ENCODE peak calls at places on chromosomes 13 and 19, in four cellular contexts. One of them, this sample, is unnamed. For H3K36me3, the result is how much of the 10 kb centered on the place peaks cover.

GRCh38 chr13:29452773-29453574 is 142.5 kb downstream of the SLC7A1 start:
- DNase-seq in esophagus squamous epithelium: no peak
- DNase-seq in aorta: no peak
- DNase-seq in endothelial cell of umbilical vein: no peak
- DNase-seq in this sample: no peak

GRCh38 chr19:51333836-51334460 is 8.0 kb downstream of the VSIG10L start:
- DNase-seq in endothelial cell of umbilical vein: no peak
- DNase-seq in aorta: no peak
- DNase-seq in esophagus squamous epithelium: no peak
- DNase-seq in this sample: no peak

GRCh38 chr19:1254081-1254527 is 5.7 kb downstream of the MIDN start:
- DNase-seq in esophagus squamous epithelium: no peak
- DNase-seq in endothelial cell of umbilical vein: no peak
- DNase-seq in aorta: peak
- DNase-seq in this sample: peak

GRCh38 chr19:38543807-38544568 is 73.8 kb downstream of the MAP4K1 start:
- DNase-seq in esophagus squamous epithelium: no peak
- DNase-seq in endothelial cell of umbilical vein: peak
- DNase-seq in aorta: peak
- DNase-seq in this sample: peak

GRCh38 chr13:46324976-46325375 is 62.1 kb downstream of the RUBCNL start:
- DNase-seq in endothelial cell of umbilical vein: no peak
- DNase-seq in esophagus squamous epithelium: no peak
- DNase-seq in aorta: no peak
- DNase-seq in this sample: no peak

GRCh38 chr19:47190167-47190727 is 40.8 kb downstream of the BBC3 start:
- DNase-seq in aorta: peak
- DNase-seq in esophagus squamous epithelium: no peak
- DNase-seq in endothelial cell of umbilical vein: peak
- DNase-seq in this sample: peak

GRCh38 chr13:48715977-48716376 is 62.2 kb downstream of the CYSLTR2 start:
- DNase-seq in endothelial cell of umbilical vein: no peak
- DNase-seq in esophagus squamous epithelium: no peak
- DNase-seq in aorta: no peak
- DNase-seq in this sample: no peak

GRCh38 chr19:30523791-30524190 is 151.6 kb downstream of the ZNF536 start:
- DNase-seq in esophagus squamous epithelium: no peak
- DNase-seq in endothelial cell of umbilical vein: no peak
- DNase-seq in aorta: no peak
- DNase-seq in this sample: no peak

GRCh38 chr19:1343026-1343425 is 40.7 kb upstream of the NDUFS7 start:
- DNase-seq in aorta: no peak
- DNase-seq in endothelial cell of umbilical vein: no peak
- DNase-seq in esophagus squamous epithelium: no peak
- DNase-seq in this sample: no peak

GRCh38 chr13:40187836-40188591 is 478.4 kb downstream of the FOXO1 start:
- DNase-seq in endothelial cell of umbilical vein: no peak
- DNase-seq in aorta: no peak
- DNase-seq in esophagus squamous epithelium: no peak
- DNase-seq in this sample: peak

GRCh38 chr13:106210327-106210726 is 325.1 kb downstream of the EFNB2 start:
- DNase-seq in aorta: no peak
- DNase-seq in endothelial cell of umbilical vein: no peak
- DNase-seq in esophagus squamous epithelium: no peak
- DNase-seq in this sample: no peak

GRCh38 chr13:41458939-41459753 is 1.8 kb downstream of the RGCC start:
- DNase-seq in aorta: no peak
- DNase-seq in endothelial cell of umbilical vein: peak
- DNase-seq in esophagus squamous epithelium: peak
- DNase-seq in this sample: no peak

GRCh38 chr13:100506154-100506553 is 82.4 kb downstream of the GGACT start:
- DNase-seq in esophagus squamous epithelium: no peak
- DNase-seq in aorta: no peak
- DNase-seq in endothelial cell of umbilical vein: no peak
- DNase-seq in this sample: no peak

GRCh38 chr19:48619692-48620565 is 623 bp downstream of the SPHK2 start:
- DNase-seq in esophagus squamous epithelium: no peak
- DNase-seq in aorta: no peak
- DNase-seq in endothelial cell of umbilical vein: no peak
- DNase-seq in this sample: no peak

GRCh38 chr13:25738342-25738771 is 313.5 kb downstream of the SHISA2 start:
- DNase-seq in esophagus squamous epithelium: no peak
- DNase-seq in endothelial cell of umbilical vein: peak
- DNase-seq in aorta: no peak
- DNase-seq in this sample: no peak

GRCh38 chr19:42440357-42441046 is 2.2 kb downstream of the CXCL17 start:
- DNase-seq in endothelial cell of umbilical vein: peak
- DNase-seq in esophagus squamous epithelium: no peak
- DNase-seq in aorta: peak
- DNase-seq in this sample: peak

GRCh38 chr13:98549728-98550317 is 27.1 kb downstream of the STK24 start:
- DNase-seq in endothelial cell of umbilical vein: no peak
- DNase-seq in aorta: no peak
- DNase-seq in esophagus squamous epithelium: no peak
- DNase-seq in this sample: no peak

GRCh38 chr19:6125571-6125989 is 9.9 kb upstream of the ACSBG2 start:
- DNase-seq in endothelial cell of umbilical vein: peak
- DNase-seq in esophagus squamous epithelium: no peak
- DNase-seq in aorta: peak
- DNase-seq in this sample: peak

GRCh38 chr19:41330946-41331678 is 21.1 kb downstream of the CCDC97 start:
- DNase-seq in esophagus squamous epithelium: no peak
- DNase-seq in aorta: no peak
- DNase-seq in endothelial cell of umbilical vein: no peak
- DNase-seq in this sample: no peak

GRCh38 chr13:105799155-105799554 is 736.3 kb downstream of the EFNB2 start:
- DNase-seq in esophagus squamous epithelium: no peak
- DNase-seq in endothelial cell of umbilical vein: no peak
- DNase-seq in aorta: no peak
- DNase-seq in this sample: no peak

GRCh38 chr19:37778613-37779138 is 710 bp downstream of the ZNF573 start:
- DNase-seq in esophagus squamous epithelium: no peak
- DNase-seq in aorta: peak
- DNase-seq in endothelial cell of umbilical vein: no peak
- DNase-seq in this sample: no peak

GRCh38 chr13:53941588-53942190 is 913.1 kb downstream of the OLFM4 start:
- DNase-seq in esophagus squamous epithelium: no peak
- DNase-seq in aorta: no peak
- DNase-seq in endothelial cell of umbilical vein: no peak
- DNase-seq in this sample: no peak

GRCh38 chr19:8585057-8585893 is 8.0 kb upstream of the MYO1F start:
- DNase-seq in endothelial cell of umbilical vein: no peak
- DNase-seq in esophagus squamous epithelium: no peak
- DNase-seq in aorta: no peak
- DNase-seq in this sample: no peak

GRCh38 chr19:32138416-32138815 is 207.0 kb upstream of the ZNF507 start:
- DNase-seq in endothelial cell of umbilical vein: no peak
- DNase-seq in esophagus squamous epithelium: no peak
- DNase-seq in aorta: no peak
- DNase-seq in this sample: no peak

GRCh38 chr19:16496613-16496983 is 404 bp downstream of the C19orf44 start:
- DNase-seq in endothelial cell of umbilical vein: no peak
- DNase-seq in esophagus squamous epithelium: no peak
- DNase-seq in aorta: no peak
- DNase-seq in this sample: peak

GRCh38 chr19:10776900-10777650 is 58.9 kb downstream of the TMED1 start:
- DNase-seq in endothelial cell of umbilical vein: no peak
- DNase-seq in esophagus squamous epithelium: no peak
- DNase-seq in aorta: no peak
- DNase-seq in this sample: no peak

GRCh38 chr19:10784257-10784656 is 51.8 kb downstream of the TMED1 start:
- DNase-seq in endothelial cell of umbilical vein: no peak
- DNase-seq in esophagus squamous epithelium: no peak
- DNase-seq in aorta: peak
- DNase-seq in this sample: no peak

GRCh38 chr19:10782795-10783194 is 53.2 kb downstream of the TMED1 start:
- DNase-seq in esophagus squamous epithelium: no peak
- DNase-seq in endothelial cell of umbilical vein: no peak
- DNase-seq in aorta: peak
- DNase-seq in this sample: no peak

GRCh38 chr19:10774893-10775292 is 57.0 kb downstream of the DNM2 start:
- DNase-seq in endothelial cell of umbilical vein: no peak
- DNase-seq in esophagus squamous epithelium: no peak
- DNase-seq in aorta: no peak
- DNase-seq in this sample: no peak

GRCh38 chr19:10780368-10780767 is 55.6 kb downstream of the TMED1 start:
- DNase-seq in aorta: peak
- DNase-seq in endothelial cell of umbilical vein: peak
- DNase-seq in esophagus squamous epithelium: peak
- DNase-seq in this sample: no peak
- H3K36me3 ChIP-seq in aorta: under half
- H3K36me3 ChIP-seq in endothelial cell of umbilical vein: under half
- H3K36me3 ChIP-seq in esophagus squamous epithelium: half or more
- H3K36me3 ChIP-seq in this sample: under half

GRCh38 chr19:3670796-3671679 is 29.2 kb downstream of the PIP5K1C start:
- DNase-seq in esophagus squamous epithelium: no peak
- DNase-seq in aorta: peak
- DNase-seq in endothelial cell of umbilical vein: peak
- DNase-seq in this sample: peak

GRCh38 chr19:3669134-3669436 is 31.2 kb downstream of the PIP5K1C start:
- DNase-seq in endothelial cell of umbilical vein: no peak
- DNase-seq in esophagus squamous epithelium: no peak
- DNase-seq in aorta: no peak
- DNase-seq in this sample: no peak

GRCh38 chr19:3669616-3670257 is 30.5 kb downstream of the PIP5K1C start:
- DNase-seq in esophagus squamous epithelium: no peak
- DNase-seq in aorta: no peak
- DNase-seq in endothelial cell of umbilical vein: no peak
- DNase-seq in this sample: no peak

GRCh38 chr19:3671680-3672574 is 28.3 kb downstream of the PIP5K1C start:
- DNase-seq in esophagus squamous epithelium: no peak
- DNase-seq in endothelial cell of umbilical vein: peak
- DNase-seq in aorta: no peak
- DNase-seq in this sample: peak

GRCh38 chr19:3670258-3670795 is 29.9 kb downstream of the PIP5K1C start:
- DNase-seq in esophagus squamous epithelium: no peak
- DNase-seq in aorta: peak
- DNase-seq in endothelial cell of umbilical vein: peak
- DNase-seq in this sample: peak
- H3K4me3 ChIP-seq in esophagus squamous epithelium: peak
- H3K4me3 ChIP-seq in aorta: peak
- H3K4me3 ChIP-seq in endothelial cell of umbilical vein: no peak
- H3K4me3 ChIP-seq in this sample: peak

GRCh38 chr13:51394724-51395123 is 55.2 kb downstream of the SERPINE3 start:
- DNase-seq in endothelial cell of umbilical vein: no peak
- DNase-seq in aorta: no peak
- DNase-seq in esophagus squamous epithelium: no peak
- DNase-seq in this sample: no peak
- H3K36me3 ChIP-seq in endothelial cell of umbilical vein: under half
- H3K36me3 ChIP-seq in aorta: under half
- H3K36me3 ChIP-seq in esophagus squamous epithelium: under half
- H3K36me3 ChIP-seq in this sample: under half

GRCh38 chr19:34644991-34645461 is 31.9 kb downstream of the SCGB2B2 start:
- DNase-seq in esophagus squamous epithelium: no peak
- DNase-seq in endothelial cell of umbilical vein: no peak
- DNase-seq in aorta: no peak
- DNase-seq in this sample: no peak

GRCh38 chr19:34651747-34652146 is 25.2 kb downstream of the SCGB2B2 start:
- DNase-seq in endothelial cell of umbilical vein: no peak
- DNase-seq in aorta: no peak
- DNase-seq in esophagus squamous epithelium: no peak
- DNase-seq in this sample: no peak

GRCh38 chr19:34654796-34655195 is 22.2 kb downstream of the SCGB2B2 start:
- DNase-seq in esophagus squamous epithelium: no peak
- DNase-seq in endothelial cell of umbilical vein: no peak
- DNase-seq in aorta: no peak
- DNase-seq in this sample: no peak

GRCh38 chr19:34645551-34645950 is 31.4 kb downstream of the SCGB2B2 start:
- DNase-seq in aorta: no peak
- DNase-seq in endothelial cell of umbilical vein: no peak
- DNase-seq in esophagus squamous epithelium: no peak
- DNase-seq in this sample: no peak

GRCh38 chr19:34649886-34650543 is 26.9 kb downstream of the SCGB2B2 start:
- DNase-seq in esophagus squamous epithelium: no peak
- DNase-seq in aorta: no peak
- DNase-seq in endothelial cell of umbilical vein: no peak
- DNase-seq in this sample: no peak
- H3K4me3 ChIP-seq in esophagus squamous epithelium: no peak
- H3K4me3 ChIP-seq in aorta: no peak
- H3K4me3 ChIP-seq in endothelial cell of umbilical vein: no peak
- H3K4me3 ChIP-seq in this sample: no peak

DNA sequence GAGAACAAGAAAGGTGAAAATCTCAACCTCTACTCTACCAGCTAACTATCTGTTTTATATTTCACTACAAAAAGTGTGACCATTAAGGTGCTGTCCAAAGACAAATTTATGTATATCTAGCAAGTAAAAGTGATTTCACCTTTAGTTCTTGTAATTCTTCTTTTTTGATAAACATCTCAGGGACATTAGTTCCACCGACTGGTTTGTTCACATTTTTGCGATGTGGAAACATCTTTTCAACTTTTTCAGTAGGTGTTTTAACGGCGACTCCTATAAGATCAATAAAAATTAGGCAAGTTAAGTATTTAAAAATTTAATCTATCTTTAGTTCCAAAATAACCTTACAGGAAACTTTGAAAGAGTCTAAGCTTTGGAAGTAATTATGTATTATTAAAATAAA is 33.3 kb downstream of the CLDN10 start:
- DNase-seq in esophagus squamous epithelium: no peak
- DNase-seq in endothelial cell of umbilical vein: no peak
- DNase-seq in aorta: no peak
- DNase-seq in this sample: no peak
- H3K36me3 ChIP-seq in esophagus squamous epithelium: under half
- H3K36me3 ChIP-seq in endothelial cell of umbilical vein: under half
- H3K36me3 ChIP-seq in aorta: under half
- H3K36me3 ChIP-seq in this sample: under half

DNA sequence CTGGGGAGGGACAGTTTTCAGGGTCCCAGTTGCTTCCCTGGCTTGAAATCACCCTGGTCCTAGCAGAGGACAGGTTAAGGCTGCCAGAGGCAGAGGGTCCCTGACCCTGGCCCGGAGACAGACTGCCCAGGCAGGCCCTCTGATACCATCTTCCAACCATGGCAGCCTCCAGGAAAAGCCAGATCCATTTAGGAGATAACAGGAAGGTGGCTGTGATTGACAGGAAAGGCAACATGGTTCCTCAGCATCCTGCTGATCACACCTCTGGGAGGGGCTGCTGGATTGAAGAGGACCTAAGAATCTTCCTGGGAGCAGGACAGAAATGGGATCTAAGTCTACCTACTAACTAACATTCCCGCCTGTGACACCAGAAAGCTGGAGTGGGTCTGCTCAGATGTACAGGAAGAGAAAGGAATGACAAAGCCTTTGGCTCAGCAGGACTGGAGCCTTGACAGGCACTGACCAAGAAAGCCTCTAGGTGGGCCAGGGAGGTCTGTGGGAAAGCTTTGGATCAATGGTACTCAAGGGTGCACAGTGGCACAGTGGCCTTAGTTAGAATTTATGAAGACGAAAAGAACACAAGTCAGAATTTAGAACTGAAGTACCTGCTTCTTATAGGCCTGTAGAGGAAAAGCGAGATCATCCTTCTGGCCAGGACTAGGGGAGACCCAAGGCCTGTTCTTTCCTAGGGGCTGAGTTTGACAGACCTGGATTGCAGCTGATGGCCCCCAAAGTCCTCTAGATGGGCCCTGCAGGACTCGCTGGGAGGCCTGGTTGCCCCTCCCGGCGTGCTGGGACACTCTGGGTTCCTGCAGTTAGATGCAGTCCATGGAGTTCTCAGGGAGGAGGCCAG is 2.3 kb upstream of the PRKACA start:
- DNase-seq in esophagus squamous epithelium: no peak
- DNase-seq in endothelial cell of umbilical vein: no peak
- DNase-seq in aorta: no peak
- DNase-seq in this sample: no peak
- H3K4me3 ChIP-seq in esophagus squamous epithelium: no peak
- H3K4me3 ChIP-seq in endothelial cell of umbilical vein: no peak
- H3K4me3 ChIP-seq in aorta: no peak
- H3K4me3 ChIP-seq in this sample: no peak

This sample was measured in uterus.